ENCODE peak calls at places on chromosomes 11 and 22, in nine cellular contexts. R is psoas muscle; B is neural crest cell; J is GM12865; V is CD8-positive, alpha-beta T cell; H is glutamatergic neuron; F is keratinocyte; P is stomach; C is astrocyte. S is an unnamed sample.

GRCh38 chr11:75773595-75774353 is 5.2 kb downstream of the DGAT2 start:
- DNase-seq in R (no peak), B (no peak), J (peak; percentile 93), V (no peak), H (no peak), F (no peak), P (no peak), C (no peak), S (no peak)

GRCh38 chr11:75314771-75315438 is 36.6 kb downstream of the ARRB1 start:
- DNase-seq in R (no peak), B (no peak), J (no peak), V (no peak), H (no peak), F (no peak), P (no peak), C (no peak), S (no peak)

GRCh38 chr22:39268645-39269044 is 23.9 kb upstream of the PDGFB start:
- DNase-seq in R (no peak), B (no peak), J (no peak), V (no peak), H (no peak), F (no peak), P (no peak), C (no peak), S (no peak)

GRCh38 chr11:64356498-64357411 is 2.2 kb upstream of the RPS6KA4 start:
- DNase-seq in R (no peak), B (peak; percentile 65), J (peak; percentile 52), V (peak; percentile 38), H (peak; percentile 85), F (no peak), P (peak; percentile 57), C (no peak), S (no peak)

GRCh38 chr22:30605449-30606110 is 1.4 kb upstream of the TCN2 start:
- DNase-seq in R (peak; percentile 59), B (peak; percentile 48), J (peak; percentile 74), V (peak; percentile 45), H (peak; percentile 54), F (no peak), P (peak; percentile 63), C (peak; percentile 10), S (no peak)

GRCh38 chr11:45926536-45927331 is 4.3 kb downstream of the LARGE2 start:
- DNase-seq in R (no peak), B (no peak), J (no peak), V (no peak), H (no peak), F (no peak), P (no peak), C (no peak), S (no peak)

GRCh38 chr11:125999234-125999880 is 53.5 kb downstream of the VSIG10L2 start:
- DNase-seq in R (no peak), B (no peak), J (no peak), V (no peak), H (no peak), F (no peak), P (no peak), C (no peak), S (no peak)

GRCh38 chr11:33949201-33949913 is 57.5 kb upstream of the LMO2 start:
- DNase-seq in R (no peak), B (no peak), J (peak; percentile 10), V (no peak), H (no peak), F (no peak), P (no peak), C (no peak), S (no peak)

GRCh38 chr11:69650081-69650831 is 9.3 kb downstream of the CCND1 start:
- DNase-seq in R (peak; percentile 5), B (no peak), J (no peak), V (no peak), H (no peak), F (no peak), P (no peak), C (no peak), S (no peak)

GRCh38 chr22:27757928-27758525 is 43.5 kb downstream of the MN1 start:
- DNase-seq in R (no peak), B (no peak), J (no peak), V (no peak), H (no peak), F (no peak), P (no peak), C (no peak), S (no peak)

GRCh38 chr11:2209370-2209801 is 37.8 kb upstream of the TH start:
- DNase-seq in R (no peak), B (peak; percentile 1), J (no peak), V (no peak), H (no peak), F (no peak), P (no peak), C (no peak), S (no peak)

GRCh38 chr22:19897726-19898515 is 43.2 kb upstream of the GNB1L start:
- DNase-seq in R (no peak), B (no peak), J (no peak), V (no peak), H (no peak), F (no peak), P (no peak), C (no peak), S (no peak)

GRCh38 chr22:19900707-19901436 is 40.7 kb upstream of the COMT start:
- DNase-seq in R (no peak), B (no peak), J (no peak), V (no peak), H (no peak), F (no peak), P (no peak), C (no peak), S (no peak)

GRCh38 chr22:19901577-19902244 is 39.9 kb upstream of the COMT start:
- DNase-seq in R (no peak), B (no peak), J (no peak), V (no peak), H (no peak), F (no peak), P (no peak), C (no peak), S (no peak)

GRCh38 chr22:19896665-19897355 is 42.1 kb upstream of the GNB1L start:
- DNase-seq in R (no peak), B (no peak), J (no peak), V (peak; percentile 54), H (no peak), F (no peak), P (no peak), C (no peak), S (no peak)

DNA sequence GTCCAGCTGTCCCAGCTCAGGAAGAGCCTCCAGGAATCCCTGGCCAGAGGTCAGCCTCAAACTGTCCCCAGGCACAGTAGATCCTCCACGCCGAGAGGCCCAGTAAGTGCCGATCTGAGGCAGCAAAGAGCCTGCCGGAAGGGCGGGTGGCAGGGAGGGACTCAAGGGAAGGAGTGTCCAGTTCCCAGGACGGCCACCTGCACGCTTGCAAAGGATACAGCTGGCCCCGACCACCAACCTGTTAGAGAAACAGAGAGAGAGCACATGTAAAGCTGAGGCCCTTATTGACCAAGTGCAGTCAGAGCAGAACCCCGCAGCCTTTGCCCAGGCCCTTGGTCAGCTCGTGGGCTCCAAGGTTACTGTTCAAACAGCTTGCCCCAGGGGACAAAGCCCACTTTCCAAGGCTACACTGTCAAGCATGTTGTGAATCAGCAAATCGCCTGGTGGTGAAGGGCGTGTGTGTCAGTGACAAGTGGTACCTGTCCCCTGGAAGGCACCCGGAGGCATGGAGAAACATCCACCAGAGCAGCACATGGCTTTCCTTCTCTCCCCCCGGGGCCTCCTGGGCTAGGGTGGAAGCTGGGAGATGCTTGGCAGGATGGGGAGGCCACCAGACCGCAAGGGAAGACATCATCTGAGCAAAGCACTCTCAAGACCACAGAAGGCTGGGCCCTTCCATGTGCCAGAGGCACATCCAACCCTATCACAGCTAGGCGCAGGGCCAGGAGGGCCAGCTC is 42.6 kb upstream of the COMT start:
- DNase-seq in R (no peak), B (no peak), J (no peak), V (no peak), H (no peak), F (no peak), P (no peak), C (no peak), S (no peak)
- TF ChIP-seq CTCF in R (no peak), B (no peak), J (no peak), V (no peak), H (no peak), F (no peak), P (no peak), C (no peak), S (no peak)

GRCh38 chr11:122788781-122789535 is 49.3 kb upstream of the CRTAM start:
- DNase-seq in R (no peak), B (no peak), J (no peak), V (no peak), H (no peak), F (no peak), P (no peak), C (no peak), S (no peak)
- TF ChIP-seq CTCF in R (no peak), B (peak; percentile 27), J (peak; percentile 14), V (no peak), H (peak; percentile 38), F (peak; percentile 43), P (no peak), C (no peak), S (no peak)

GRCh38 chr11:5550440-5551095 is 2.2 kb upstream of the OR52H1 start:
- DNase-seq in R (no peak), B (no peak), J (peak; percentile 14), V (no peak), H (no peak), F (peak; percentile 28), P (no peak), C (peak; percentile 92), S (no peak)

GRCh38 chr11:5547982-5548381 is 358 bp downstream of the OR52H1 start:
- DNase-seq in R (no peak), B (no peak), J (no peak), V (no peak), H (no peak), F (no peak), P (no peak), C (no peak), S (no peak)

GRCh38 chr11:5548440-5548839 is at the start of gene OR52H1:
- DNase-seq in R (no peak), B (no peak), J (no peak), V (no peak), H (no peak), F (no peak), P (no peak), C (no peak), S (no peak)

GRCh38 chr11:5556596-5557188 is 8.4 kb upstream of the OR52H1 start:
- DNase-seq in R (no peak), B (no peak), J (no peak), V (no peak), H (no peak), F (no peak), P (no peak), C (no peak), S (no peak)

DNA sequence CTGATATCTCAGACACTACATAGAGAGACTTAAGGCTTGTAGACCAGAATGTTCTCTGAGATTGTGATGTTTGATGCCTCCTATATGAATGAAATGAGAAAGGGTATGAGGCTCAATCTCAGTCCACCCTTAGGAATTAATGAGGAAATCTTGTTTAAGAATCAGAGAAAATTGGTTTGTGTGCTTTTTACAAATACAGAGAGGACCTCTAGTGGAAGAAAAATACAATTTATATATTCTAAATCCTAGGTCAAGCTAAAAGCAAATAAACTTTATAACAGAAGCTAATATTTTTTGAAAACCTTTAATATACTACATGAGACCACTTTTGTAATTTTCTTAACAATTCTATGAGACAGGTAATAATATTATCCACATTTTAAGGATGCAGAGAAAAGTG is 5.0 kb upstream of the OR52H1 start:
- DNase-seq in R (no peak), B (no peak), J (no peak), V (no peak), H (no peak), F (no peak), P (no peak), C (no peak), S (no peak)
- TF ChIP-seq CTCF in R (no peak), B (peak; percentile 40), J (no peak), V (no peak), H (no peak), F (no peak), P (no peak), C (peak; percentile 10), S (no peak)

GRCh38 chr22:29040385-29041275 is 21.0 kb downstream of the C22orf31 start:
- DNase-seq in R (no peak), B (peak; percentile 74), J (peak; percentile 84), V (peak; percentile 57), H (peak; percentile 51), F (no peak), P (peak; percentile 74), C (peak; percentile 80), S (peak; percentile 52)
- TF ChIP-seq CTCF in R (peak; percentile 98), B (peak; percentile 98), J (peak; percentile 93), V (peak; percentile 97), H (peak; percentile 94), F (peak; percentile 90), P (peak; percentile 96), C (peak; percentile 100), S (peak; percentile 97)